ENCODE peak calls at places on chromosomes 16 and 17, in seven cellular contexts. J, M, D, H, W, I and U are unnamed samples.

GRCh38 chr16:66286527-66286926 is 80.0 kb upstream of the CDH5 start:
- DNase-seq in J (no peak), M (no peak), D (no peak), H (no peak), W (no peak), I (no peak), U (no peak)

GRCh38 chr17:77131919-77132318 is 8.8 kb upstream of the SEC14L1 start:
- DNase-seq in J (no peak), M (no peak), D (no peak), H (no peak), W (no peak), I (peak), U (no peak)

GRCh38 chr16:23064642-23065041 is 84.6 kb downstream of the USP31 start:
- DNase-seq in J (no peak), M (no peak), D (no peak), H (no peak), W (no peak), I (no peak), U (no peak)

GRCh38 chr17:31736855-31737625 is 122.0 kb downstream of the COPRS start:
- DNase-seq in J (no peak), M (no peak), D (no peak), H (no peak), W (no peak), I (no peak), U (no peak)

GRCh38 chr16:48365030-48365600 is 20.1 kb downstream of the SIAH1 start:
- DNase-seq in J (no peak), M (no peak), D (no peak), H (peak), W (no peak), I (no peak), U (no peak)

GRCh38 chr16:55992551-55992950 is 117.4 kb upstream of the CES5A start:
- DNase-seq in J (no peak), M (no peak), D (no peak), H (no peak), W (no peak), I (no peak), U (no peak)

GRCh38 chr16:58105619-58106018 is 23.6 kb downstream of the CFAP20 start:
- DNase-seq in J (no peak), M (no peak), D (no peak), H (no peak), W (no peak), I (no peak), U (no peak)

GRCh38 chr16:9374076-9374475 is 282.6 kb downstream of the HAPSTR1 start:
- DNase-seq in J (no peak), M (no peak), D (no peak), H (no peak), W (no peak), I (no peak), U (no peak)

GRCh38 chr16:12228607-12229499 is 252.3 kb downstream of the SNX29 start:
- DNase-seq in J (peak), M (no peak), D (peak), H (peak), W (peak), I (peak), U (peak)

GRCh38 chr17:35257080-35257701 is 14.3 kb downstream of the SLFN5 start:
- DNase-seq in J (no peak), M (no peak), D (no peak), H (peak), W (no peak), I (peak), U (no peak)

GRCh38 chr17:63988741-63989621 is 9.2 kb upstream of the PRR29 start:
- DNase-seq in J (no peak), M (no peak), D (no peak), H (no peak), W (no peak), I (no peak), U (no peak)

GRCh38 chr16:67654069-67654911 is 5.8 kb downstream of the ACD start:
- DNase-seq in J (no peak), M (no peak), D (no peak), H (no peak), W (no peak), I (no peak), U (no peak)

GRCh38 chr16:13797718-13798117 is 122.2 kb upstream of the ERCC4 start:
- DNase-seq in J (no peak), M (no peak), D (no peak), H (no peak), W (no peak), I (no peak), U (no peak)

GRCh38 chr16:54507091-54507490 is 220.5 kb upstream of the IRX3 start:
- DNase-seq in J (no peak), M (no peak), D (no peak), H (no peak), W (no peak), I (no peak), U (no peak)

GRCh38 chr17:48997103-48997826 is at the start of gene IGF2BP1:
- DNase-seq in J (no peak), M (no peak), D (peak), H (peak), W (no peak), I (peak), U (no peak)

GRCh38 chr17:50022463-50023130 is 27.6 kb upstream of the DLX3 start:
- DNase-seq in J (no peak), M (no peak), D (no peak), H (no peak), W (no peak), I (no peak), U (no peak)

GRCh38 chr17:56910509-56911235 is 3.2 kb downstream of the TRIM25 start:
- DNase-seq in J (no peak), M (no peak), D (no peak), H (no peak), W (no peak), I (no peak), U (no peak)

GRCh38 chr17:16988749-16989229 is 16.9 kb upstream of the TNFRSF13B start:
- DNase-seq in J (no peak), M (no peak), D (no peak), H (no peak), W (no peak), I (no peak), U (no peak)

GRCh38 chr16:56777533-56777932 is 47.6 kb downstream of the NUP93 start:
- DNase-seq in J (no peak), M (no peak), D (peak), H (no peak), W (no peak), I (no peak), U (no peak)

GRCh38 chr17:63966646-63967265 is 6.0 kb downstream of the SCN4A start:
- DNase-seq in J (no peak), M (no peak), D (no peak), H (no peak), W (no peak), I (no peak), U (no peak)

GRCh38 chr16:50928065-50928464 is 186.2 kb downstream of the CYLD start:
- DNase-seq in J (no peak), M (no peak), D (no peak), H (no peak), W (no peak), I (no peak), U (no peak)

GRCh38 chr16:51383909-51384308 is 232.8 kb upstream of the SALL1 start:
- DNase-seq in J (no peak), M (no peak), D (no peak), H (peak), W (no peak), I (no peak), U (no peak)

GRCh38 chr16:87765776-87766484 is at the start of gene KLHDC4:
- DNase-seq in J (peak), M (peak), D (peak), H (peak), W (peak), I (peak), U (peak)

GRCh38 chr17:33651631-33652030 is 358.5 kb upstream of the ASIC2 start:
- DNase-seq in J (no peak), M (no peak), D (no peak), H (no peak), W (no peak), I (no peak), U (no peak)

GRCh38 chr17:2068589-2069051 is 13.7 kb downstream of the HIC1 start:
- DNase-seq in J (no peak), M (peak), D (no peak), H (no peak), W (no peak), I (peak), U (no peak)